ENCODE peak calls at places on chromosomes 6 and 20, in four cellular contexts. K is HepG2, V is breast epithelium, N is mesothelial cell of epicardium. G is an unnamed sample.

GRCh38 chr6:113433506-113433991 is 423.6 kb upstream of the MARCKS start:
- DNase-seq in K (peak; percentile 34), V (peak; percentile 84), N (peak; percentile 38), G (no peak)

GRCh38 chr6:169859401-169859977 is 108.1 kb downstream of the ERMARD start:
- DNase-seq in K (no peak), V (no peak), N (no peak), G (no peak)

GRCh38 chr20:13744403-13744802 is 40.3 kb downstream of the ESF1 start:
- DNase-seq in K (no peak), V (no peak), N (no peak), G (no peak)

GRCh38 chr6:133768656-133769295 is 120.1 kb upstream of the TCF21 start:
- DNase-seq in K (no peak), V (no peak), N (peak; percentile 52), G (no peak)

GRCh38 chr6:116467514-116467913 is 6.3 kb downstream of the CALHM6 start:
- DNase-seq in K (no peak), V (no peak), N (no peak), G (no peak)

GRCh38 chr20:2817891-2818595 is 1.9 kb downstream of the TMEM239 start:
- DNase-seq in K (no peak), V (no peak), N (no peak), G (no peak)

GRCh38 chr6:157800420-157801237 is 22.4 kb upstream of the SNX9 start:
- DNase-seq in K (no peak), V (no peak), N (no peak), G (peak; percentile 44)

GRCh38 chr20:53872561-53873248 is 197.7 kb downstream of the BCAS1 start:
- DNase-seq in K (no peak), V (no peak), N (no peak), G (no peak)

GRCh38 chr6:170124150-170124549 is 166.7 kb downstream of the DLL1 start:
- DNase-seq in K (no peak), V (peak; percentile 12), N (peak; percentile 11), G (no peak)

GRCh38 chr6:168896321-168896720 is 357.3 kb downstream of the THBS2 start:
- DNase-seq in K (no peak), V (no peak), N (no peak), G (no peak)

GRCh38 chr20:51144476-51144875 is 121.6 kb upstream of the KCNG1 start:
- DNase-seq in K (no peak), V (no peak), N (no peak), G (no peak)

GRCh38 chr6:117317261-117317660 is 51.9 kb downstream of the VGLL2 start:
- DNase-seq in K (peak; percentile 39), V (no peak), N (no peak), G (no peak)

GRCh38 chr20:221258-221830 is 5.7 kb upstream of the DEFB129 start:
- DNase-seq in K (no peak), V (no peak), N (no peak), G (no peak)

GRCh38 chr6:147287869-147288271 is 83.7 kb downstream of the STXBP5 start:
- DNase-seq in K (no peak), V (no peak), N (no peak), G (no peak)

GRCh38 chr20:35741892-35742740 is at the start of gene RBM39:
- DNase-seq in K (peak; percentile 100), V (peak; percentile 100), N (peak; percentile 98), G (peak; percentile 99)

GRCh38 chr20:35738410-35739179 is 3.5 kb downstream of the RBM39 start:
- DNase-seq in K (no peak), V (no peak), N (no peak), G (no peak)

GRCh38 chr20:35742741-35743523 is 872 bp upstream of the RBM39 start:
- DNase-seq in K (peak; percentile 69), V (no peak), N (no peak), G (no peak)

GRCh38 chr20:35737865-35738333 is 4.2 kb downstream of the RBM39 start:
- DNase-seq in K (no peak), V (no peak), N (no peak), G (no peak)

GRCh38 chr20:35739294-35740163 is 2.5 kb downstream of the RBM39 start:
- DNase-seq in K (peak; percentile 57), V (no peak), N (no peak), G (no peak)
- TF ChIP-seq CTCF in K (peak; percentile 37), V (no peak), N (no peak), G (peak; percentile 10)

DNA sequence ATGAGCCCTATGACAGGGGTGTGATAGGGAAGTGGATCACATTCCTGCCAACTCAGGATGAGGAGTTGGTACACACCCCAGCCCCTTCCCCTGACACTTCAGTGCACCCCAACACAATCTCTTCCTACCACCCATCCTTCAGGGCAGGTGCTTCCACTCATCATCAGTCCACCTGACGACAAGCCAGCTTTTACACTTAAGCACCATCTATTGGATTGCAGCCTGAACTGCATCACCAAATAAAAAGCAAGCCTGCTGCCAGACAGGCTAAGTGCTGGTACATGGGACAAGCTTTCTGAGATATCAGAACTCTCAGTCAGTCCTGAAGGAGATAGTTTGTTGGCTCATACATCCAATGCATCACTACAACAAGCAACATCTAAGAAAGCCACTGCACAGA is 69.0 kb upstream of the TMEM200A start:
- DNase-seq in K (peak; percentile 15), V (no peak), N (no peak), G (no peak)
- TF ChIP-seq CTCF in K (no peak), V (no peak), N (no peak), G (no peak)

DNA sequence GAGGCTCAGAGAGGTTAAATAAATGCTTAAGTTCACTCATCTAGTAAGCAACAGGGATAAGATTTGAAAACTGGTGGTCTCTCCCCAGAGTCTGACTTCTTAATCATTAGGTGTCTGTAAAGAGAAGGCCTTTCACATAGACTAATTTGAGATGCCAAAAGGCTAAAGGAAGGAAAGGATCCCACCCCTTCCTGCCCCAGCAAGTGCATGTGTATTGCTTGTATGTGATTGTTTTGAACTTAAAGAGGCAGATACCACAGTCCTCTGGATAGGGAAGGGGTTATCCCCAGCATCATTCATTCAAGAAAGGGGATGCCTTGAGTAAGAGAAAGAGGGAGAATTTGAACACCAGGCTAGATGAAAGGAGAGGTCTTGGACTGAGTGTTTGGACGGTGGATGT is 192.0 kb downstream of the OGFRL1 start:
- DNase-seq in K (no peak), V (no peak), N (no peak), G (no peak)
- TF ChIP-seq CTCF in K (no peak), V (no peak), N (no peak), G (no peak)

GRCh38 chr6:159168536-159169192 is 536 bp upstream of the FNDC1 start:
- DNase-seq in K (peak; percentile 11), V (no peak), N (no peak), G (no peak)
- TF ChIP-seq CTCF in K (peak; percentile 55), V (no peak), N (no peak), G (peak; percentile 53)

GRCh38 chr6:4728436-4728769 is 47.8 kb upstream of the CDYL start:
- DNase-seq in K (no peak), V (no peak), N (no peak), G (no peak)

GRCh38 chr6:4727236-4727635 is 49.0 kb upstream of the CDYL start:
- DNase-seq in K (no peak), V (no peak), N (no peak), G (no peak)

GRCh38 chr6:4728949-4729348 is 47.3 kb upstream of the CDYL start:
- DNase-seq in K (no peak), V (no peak), N (no peak), G (no peak)

GRCh38 chr6:4731996-4732395 is 44.2 kb upstream of the CDYL start:
- DNase-seq in K (no peak), V (no peak), N (no peak), G (no peak)

GRCh38 chr6:4727671-4728435 is 48.4 kb upstream of the CDYL start:
- DNase-seq in K (peak; percentile 69), V (no peak), N (no peak), G (no peak)
- TF ChIP-seq CTCF in K (peak; percentile 42), V (no peak), N (no peak), G (no peak)

GRCh38 chr6:7261030-7261841 is 51.8 kb downstream of the SSR1 start:
- DNase-seq in K (peak; percentile 96), V (peak; percentile 90), N (peak; percentile 86), G (no peak)
- TF ChIP-seq CTCF in K (peak; percentile 54), V (no peak), N (no peak), G (no peak)

GRCh38 chr6:69164564-69165252 is 529.6 kb downstream of the ADGRB3 start:
- DNase-seq in K (no peak), V (no peak), N (no peak), G (no peak)
- TF ChIP-seq CTCF in K (no peak), V (no peak), N (peak; percentile 41), G (no peak)